ENCODE peak calls at places on chromosomes 1 and 21, in five cellular contexts. One of them, this sample, is unnamed.

GRCh38 chr1:154996966-154997701 is 3.7 kb downstream of the LENEP start:
- DNase-seq in endothelial cell of umbilical vein: no peak
- DNase-seq in adrenal gland: no peak
- DNase-seq in fibroblast of lung: no peak
- DNase-seq in neural progenitor cell: no peak
- DNase-seq in this sample: no peak

GRCh38 chr1:61253059-61253735 is 170.8 kb downstream of the NFIA start:
- DNase-seq in adrenal gland: peak; percentile 92
- DNase-seq in fibroblast of lung: peak; percentile 8
- DNase-seq in neural progenitor cell: no peak
- DNase-seq in endothelial cell of umbilical vein: peak; percentile 41
- DNase-seq in this sample: peak; percentile 94

GRCh38 chr1:52602328-52603300 is at the start of gene GPX7:
- DNase-seq in endothelial cell of umbilical vein: peak; percentile 25
- DNase-seq in adrenal gland: peak; percentile 62
- DNase-seq in fibroblast of lung: peak; percentile 68
- DNase-seq in neural progenitor cell: peak; percentile 74
- DNase-seq in this sample: peak; percentile 34

GRCh38 chr1:25050165-25050564 is 120.1 kb upstream of the RUNX3 start:
- DNase-seq in fibroblast of lung: no peak
- DNase-seq in neural progenitor cell: no peak
- DNase-seq in endothelial cell of umbilical vein: no peak
- DNase-seq in adrenal gland: no peak
- DNase-seq in this sample: no peak

GRCh38 chr1:198936371-198937083 is 297.7 kb downstream of the PTPRC start:
- DNase-seq in neural progenitor cell: no peak
- DNase-seq in fibroblast of lung: peak; percentile 56
- DNase-seq in adrenal gland: peak; percentile 29
- DNase-seq in endothelial cell of umbilical vein: peak; percentile 72
- DNase-seq in this sample: no peak

GRCh38 chr1:91650764-91651163 is 150.1 kb downstream of the CDC7 start:
- DNase-seq in fibroblast of lung: peak; percentile 97
- DNase-seq in endothelial cell of umbilical vein: peak; percentile 49
- DNase-seq in adrenal gland: peak; percentile 90
- DNase-seq in neural progenitor cell: no peak
- DNase-seq in this sample: no peak

GRCh38 chr21:35732788-35733187 is 327.5 kb downstream of the SETD4 start:
- DNase-seq in fibroblast of lung: no peak
- DNase-seq in adrenal gland: no peak
- DNase-seq in neural progenitor cell: no peak
- DNase-seq in endothelial cell of umbilical vein: no peak
- DNase-seq in this sample: no peak

GRCh38 chr1:180169641-180170155 is 15.0 kb downstream of the QSOX1 start:
- DNase-seq in adrenal gland: no peak
- DNase-seq in fibroblast of lung: no peak
- DNase-seq in endothelial cell of umbilical vein: no peak
- DNase-seq in neural progenitor cell: no peak
- DNase-seq in this sample: peak; percentile 48

GRCh38 chr1:213985181-213986019 is 2.4 kb upstream of the PROX1 start:
- DNase-seq in adrenal gland: no peak
- DNase-seq in neural progenitor cell: peak; percentile 83
- DNase-seq in fibroblast of lung: no peak
- DNase-seq in endothelial cell of umbilical vein: no peak
- DNase-seq in this sample: peak; percentile 47

GRCh38 chr1:85366391-85366790 is 90.0 kb upstream of the BCL10 start:
- DNase-seq in endothelial cell of umbilical vein: peak; percentile 63
- DNase-seq in adrenal gland: no peak
- DNase-seq in neural progenitor cell: no peak
- DNase-seq in fibroblast of lung: peak; percentile 90
- DNase-seq in this sample: no peak

GRCh38 chr1:160834945-160835565 is 27.6 kb downstream of the CD244 start:
- DNase-seq in neural progenitor cell: peak; percentile 68
- DNase-seq in fibroblast of lung: peak; percentile 7
- DNase-seq in endothelial cell of umbilical vein: peak; percentile 36
- DNase-seq in adrenal gland: no peak
- DNase-seq in this sample: no peak

GRCh38 chr1:169130683-169131082 is 24.2 kb downstream of the ATP1B1 start:
- DNase-seq in fibroblast of lung: no peak
- DNase-seq in adrenal gland: no peak
- DNase-seq in neural progenitor cell: no peak
- DNase-seq in endothelial cell of umbilical vein: no peak
- DNase-seq in this sample: no peak

GRCh38 chr1:15354580-15354965 is 55.1 kb upstream of the EFHD2 start:
- DNase-seq in adrenal gland: no peak
- DNase-seq in fibroblast of lung: peak; percentile 51
- DNase-seq in neural progenitor cell: no peak
- DNase-seq in endothelial cell of umbilical vein: no peak
- DNase-seq in this sample: no peak

GRCh38 chr1:98929456-98929855 is 75.2 kb downstream of the PLPPR5 start:
- DNase-seq in endothelial cell of umbilical vein: no peak
- DNase-seq in neural progenitor cell: no peak
- DNase-seq in fibroblast of lung: no peak
- DNase-seq in adrenal gland: no peak
- DNase-seq in this sample: no peak

GRCh38 chr1:114094303-114094663 is 59.4 kb downstream of the SYT6 start:
- DNase-seq in fibroblast of lung: peak; percentile 47
- DNase-seq in adrenal gland: no peak
- DNase-seq in neural progenitor cell: no peak
- DNase-seq in endothelial cell of umbilical vein: no peak
- DNase-seq in this sample: no peak

GRCh38 chr1:34162852-34163766 is 1.9 kb downstream of the CSMD2 start:
- DNase-seq in fibroblast of lung: peak; percentile 98
- DNase-seq in endothelial cell of umbilical vein: peak; percentile 20
- DNase-seq in adrenal gland: peak; percentile 90
- DNase-seq in neural progenitor cell: peak; percentile 90
- DNase-seq in this sample: peak; percentile 64

GRCh38 chr1:145871994-145872411 is 13.1 kb upstream of the PIAS3 start:
- DNase-seq in endothelial cell of umbilical vein: peak; percentile 37
- DNase-seq in fibroblast of lung: peak; percentile 54
- DNase-seq in neural progenitor cell: peak; percentile 48
- DNase-seq in adrenal gland: peak; percentile 39
- DNase-seq in this sample: peak; percentile 51

GRCh38 chr1:27601321-27601770 is 2.6 kb downstream of the AHDC1 start:
- DNase-seq in endothelial cell of umbilical vein: no peak
- DNase-seq in neural progenitor cell: no peak
- DNase-seq in adrenal gland: no peak
- DNase-seq in fibroblast of lung: no peak
- DNase-seq in this sample: no peak

GRCh38 chr1:96075704-96076455 is 645.7 kb upstream of the PTBP2 start:
- DNase-seq in endothelial cell of umbilical vein: peak; percentile 4
- DNase-seq in neural progenitor cell: no peak
- DNase-seq in fibroblast of lung: peak; percentile 4
- DNase-seq in adrenal gland: no peak
- DNase-seq in this sample: no peak

GRCh38 chr1:2523891-2524609 is 2.3 kb downstream of the PANK4 start:
- DNase-seq in neural progenitor cell: no peak
- DNase-seq in fibroblast of lung: no peak
- DNase-seq in endothelial cell of umbilical vein: no peak
- DNase-seq in adrenal gland: no peak
- DNase-seq in this sample: no peak

GRCh38 chr21:46443910-46444309 is 14.8 kb upstream of the DIP2A start:
- DNase-seq in fibroblast of lung: no peak
- DNase-seq in endothelial cell of umbilical vein: no peak
- DNase-seq in neural progenitor cell: no peak
- DNase-seq in adrenal gland: no peak
- DNase-seq in this sample: no peak

DNA sequence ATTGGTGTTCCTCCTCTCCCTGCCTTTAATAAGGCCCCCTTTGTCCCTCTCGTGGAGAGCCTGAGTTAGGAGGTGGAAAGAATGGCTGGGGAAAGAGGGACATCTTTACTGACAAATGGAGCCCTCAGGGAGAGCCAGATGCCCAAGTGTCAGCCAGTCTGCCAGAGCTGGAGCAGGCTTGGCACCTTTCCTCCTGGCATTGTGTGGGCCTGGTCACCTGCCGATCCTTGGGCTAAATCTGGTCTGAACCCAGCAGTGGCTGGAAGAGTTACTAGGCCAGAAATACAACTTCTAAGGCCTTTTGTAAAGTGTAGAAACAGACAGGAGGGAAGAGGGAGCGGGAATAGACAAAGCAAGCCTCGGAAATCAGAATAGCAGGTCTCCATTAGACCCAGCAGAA is 24.9 kb downstream of the VANGL1 start:
- DNase-seq in endothelial cell of umbilical vein: no peak
- DNase-seq in fibroblast of lung: no peak
- DNase-seq in neural progenitor cell: no peak
- DNase-seq in adrenal gland: peak; percentile 63
- DNase-seq in this sample: no peak
- H3K36me3 ChIP-seq in endothelial cell of umbilical vein: peaks cover 16% of the 10 kb centered on the region
- H3K36me3 ChIP-seq in fibroblast of lung: peaks cover 10% of the 10 kb centered on the region
- H3K36me3 ChIP-seq in neural progenitor cell: no peaks in the 10 kb centered on the region
- H3K36me3 ChIP-seq in adrenal gland: no peaks in the 10 kb centered on the region
- H3K36me3 ChIP-seq in this sample: no peaks in the 10 kb centered on the region

GRCh38 chr1:42399315-42400100 is 18.9 kb downstream of the RIMKLA start:
- DNase-seq in adrenal gland: no peak
- DNase-seq in endothelial cell of umbilical vein: no peak
- DNase-seq in fibroblast of lung: no peak
- DNase-seq in neural progenitor cell: no peak
- DNase-seq in this sample: no peak

GRCh38 chr1:42403880-42404400 is 23.3 kb downstream of the RIMKLA start:
- DNase-seq in fibroblast of lung: no peak
- DNase-seq in endothelial cell of umbilical vein: no peak
- DNase-seq in neural progenitor cell: no peak
- DNase-seq in adrenal gland: no peak
- DNase-seq in this sample: no peak
- TF ChIP-seq CTCF in fibroblast of lung: no peak
- TF ChIP-seq CTCF in endothelial cell of umbilical vein: peak; percentile 16
- TF ChIP-seq CTCF in neural progenitor cell: peak; percentile 21
- TF ChIP-seq CTCF in adrenal gland: no peak
- TF ChIP-seq CTCF in this sample: no peak

DNA sequence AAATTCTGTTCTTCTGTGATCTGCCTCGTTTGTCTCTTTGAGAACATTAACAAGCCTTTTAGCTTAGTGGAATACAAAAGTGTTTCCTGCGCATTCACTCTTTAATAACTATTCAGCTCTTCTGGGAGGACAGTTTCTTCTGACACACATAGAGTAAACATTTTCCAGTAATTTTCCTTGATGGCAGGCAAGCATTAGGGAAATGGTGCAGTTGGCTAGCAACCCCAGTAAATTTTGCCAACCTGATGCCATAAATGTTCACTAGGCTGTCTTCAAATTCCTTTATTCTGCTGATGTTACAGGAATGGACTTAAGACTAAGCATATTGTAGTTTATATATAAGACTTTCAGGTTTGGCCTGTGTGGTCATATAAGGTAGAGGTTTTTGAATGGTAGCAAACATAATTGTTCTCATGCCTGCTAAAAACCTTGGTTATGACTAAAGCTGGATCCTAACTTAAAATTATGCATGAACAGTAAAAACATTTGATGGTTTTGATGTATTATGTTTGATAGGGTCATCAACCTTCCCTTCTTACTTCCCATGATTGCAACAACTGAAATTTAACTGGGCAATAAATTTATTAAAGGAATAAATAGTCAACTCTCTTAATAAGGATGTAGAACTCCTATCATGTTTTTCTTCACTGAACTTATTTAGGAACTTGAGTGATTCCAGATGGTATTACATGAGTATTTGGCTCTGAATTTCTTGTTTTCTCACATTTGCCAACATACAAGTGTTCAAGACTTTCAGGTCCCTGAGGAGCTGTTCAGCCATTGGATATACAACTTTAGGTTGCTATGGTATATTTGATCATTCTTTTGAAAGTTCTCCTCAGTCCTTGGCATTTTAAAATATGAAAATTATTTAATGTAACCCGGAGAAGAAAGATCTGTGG is 223.4 kb downstream of the FMN2 start:
- DNase-seq in fibroblast of lung: no peak
- DNase-seq in neural progenitor cell: no peak
- DNase-seq in adrenal gland: no peak
- DNase-seq in endothelial cell of umbilical vein: no peak
- DNase-seq in this sample: no peak
- H3K4me1 ChIP-seq in fibroblast of lung: no peaks in the 10 kb centered on the region
- H3K4me1 ChIP-seq in neural progenitor cell: peaks cover 3% of the 10 kb centered on the region
- H3K4me1 ChIP-seq in adrenal gland: no peaks in the 10 kb centered on the region
- H3K4me1 ChIP-seq in endothelial cell of umbilical vein: no peaks in the 10 kb centered on the region
- H3K4me1 ChIP-seq in this sample: peaks cover 6% of the 10 kb centered on the region

GRCh38 chr21:44893278-44893556 is 19.7 kb upstream of the PTTG1IP start:
- DNase-seq in neural progenitor cell: no peak
- DNase-seq in fibroblast of lung: no peak
- DNase-seq in endothelial cell of umbilical vein: no peak
- DNase-seq in adrenal gland: no peak
- DNase-seq in this sample: no peak

GRCh38 chr21:44893948-44894656 is 20.6 kb upstream of the PTTG1IP start:
- DNase-seq in endothelial cell of umbilical vein: no peak
- DNase-seq in adrenal gland: no peak
- DNase-seq in fibroblast of lung: no peak
- DNase-seq in neural progenitor cell: no peak
- DNase-seq in this sample: no peak

GRCh38 chr21:44892095-44892494 is 18.6 kb upstream of the PTTG1IP start:
- DNase-seq in fibroblast of lung: no peak
- DNase-seq in adrenal gland: no peak
- DNase-seq in endothelial cell of umbilical vein: no peak
- DNase-seq in neural progenitor cell: peak; percentile 34
- DNase-seq in this sample: no peak

GRCh38 chr21:44891631-44892031 is 18.1 kb upstream of the PTTG1IP start:
- DNase-seq in adrenal gland: no peak
- DNase-seq in endothelial cell of umbilical vein: no peak
- DNase-seq in fibroblast of lung: no peak
- DNase-seq in neural progenitor cell: no peak
- DNase-seq in this sample: no peak

GRCh38 chr21:44892536-44893277 is 19.2 kb upstream of the PTTG1IP start:
- DNase-seq in adrenal gland: peak; percentile 61
- DNase-seq in fibroblast of lung: no peak
- DNase-seq in neural progenitor cell: peak; percentile 77
- DNase-seq in endothelial cell of umbilical vein: peak; percentile 54
- DNase-seq in this sample: peak; percentile 68
- H3K36me3 ChIP-seq in adrenal gland: no peaks in the 10 kb centered on the region
- H3K36me3 ChIP-seq in fibroblast of lung: no peaks in the 10 kb centered on the region
- H3K36me3 ChIP-seq in neural progenitor cell: no peaks in the 10 kb centered on the region
- H3K36me3 ChIP-seq in endothelial cell of umbilical vein: no peaks in the 10 kb centered on the region
- H3K36me3 ChIP-seq in this sample: no peaks in the 10 kb centered on the region

This sample was measured in mucosa of descending colon.